ENCODE peak calls at places on chromosomes 3 and 15, in six cellular contexts. F is SK-N-SH, E is Panc1, J is bronchial epithelial cell, A is gastrocnemius medialis, D is PC-9. Y is an unnamed sample.

GRCh38 chr3:112038863-112039262 is 4.3 kb downstream of the TMPRSS7 start:
- DNase-seq in F (no peak), E (no peak), J (peak; percentile 91), A (no peak), D (peak; percentile 68), Y (no peak)

GRCh38 chr3:11774296-11774877 is 72.3 kb downstream of the TAMM41 start:
- DNase-seq in F (peak; percentile 76), E (no peak), J (peak; percentile 70), A (no peak), D (no peak), Y (no peak)

GRCh38 chr3:65425880-65426279 is 612.8 kb downstream of the MAGI1 start:
- DNase-seq in F (peak; percentile 29), E (no peak), J (peak; percentile 23), A (no peak), D (no peak), Y (no peak)

GRCh38 chr3:185781759-185782158 is 43.1 kb downstream of the IGF2BP2 start:
- DNase-seq in F (no peak), E (no peak), J (peak; percentile 55), A (no peak), D (no peak), Y (peak; percentile 39)

GRCh38 chr3:17639765-17640164 is 102.7 kb downstream of the TBC1D5 start:
- DNase-seq in F (no peak), E (peak; percentile 57), J (peak; percentile 92), A (peak; percentile 9), D (peak; percentile 51), Y (peak; percentile 31)

GRCh38 chr3:191566469-191566868 is 105.5 kb downstream of the PYDC2 start:
- DNase-seq in F (no peak), E (no peak), J (peak; percentile 60), A (no peak), D (no peak), Y (no peak)

GRCh38 chr15:65259367-65259781 is 27.3 kb downstream of the PARP16 start:
- DNase-seq in F (no peak), E (no peak), J (no peak), A (peak; percentile 8), D (no peak), Y (no peak)

GRCh38 chr3:38579551-38580449 is 69.7 kb downstream of the SCN5A start:
- DNase-seq in F (peak; percentile 52), E (no peak), J (no peak), A (no peak), D (no peak), Y (no peak)

GRCh38 chr3:188904670-188905069 is 267.1 kb upstream of the TPRG1 start:
- DNase-seq in F (no peak), E (no peak), J (peak; percentile 37), A (no peak), D (no peak), Y (no peak)

GRCh38 chr3:129261850-129262249 is 12.4 kb downstream of the COPG1 start:
- DNase-seq in F (no peak), E (no peak), J (no peak), A (no peak), D (no peak), Y (no peak)

GRCh38 chr15:53482055-53482454 is 277.4 kb downstream of the WDR72 start:
- DNase-seq in F (no peak), E (no peak), J (no peak), A (no peak), D (no peak), Y (no peak)

GRCh38 chr3:39150803-39151631 is 2.4 kb downstream of the CSRNP1 start:
- DNase-seq in F (peak; percentile 49), E (no peak), J (peak; percentile 85), A (peak; percentile 68), D (peak; percentile 80), Y (peak; percentile 93)

GRCh38 chr15:72379856-72380255 is 4.0 kb upstream of the HEXA start:
- DNase-seq in F (no peak), E (no peak), J (no peak), A (no peak), D (no peak), Y (no peak)

GRCh38 chr15:92082217-92082843 is 228.8 kb downstream of the SLCO3A1 start:
- DNase-seq in F (peak; percentile 71), E (no peak), J (peak; percentile 57), A (peak; percentile 22), D (peak; percentile 56), Y (no peak)

GRCh38 chr3:15519096-15519495 is 2.4 kb downstream of the COLQ start:
- DNase-seq in F (no peak), E (no peak), J (no peak), A (no peak), D (no peak), Y (no peak)

GRCh38 chr3:26106119-26106690 is 316.3 kb downstream of the OXSM start:
- DNase-seq in F (no peak), E (no peak), J (peak; percentile 27), A (no peak), D (no peak), Y (peak; percentile 85)

GRCh38 chr15:59372352-59373211 is at the start of gene MYO1E:
- DNase-seq in F (peak; percentile 93), E (peak; percentile 96), J (peak; percentile 97), A (peak; percentile 95), D (peak; percentile 91), Y (peak; percentile 93)

GRCh38 chr3:128276577-128277183 is 123.4 kb downstream of the EEFSEC start:
- DNase-seq in F (no peak), E (no peak), J (peak; percentile 15), A (no peak), D (peak; percentile 51), Y (no peak)

GRCh38 chr3:59185586-59186381 is 136.0 kb upstream of the CFAP20DC start:
- DNase-seq in F (no peak), E (no peak), J (peak; percentile 63), A (no peak), D (no peak), Y (no peak)

GRCh38 chr15:96538506-96538905 is 208.0 kb downstream of the NR2F2 start:
- DNase-seq in F (no peak), E (no peak), J (no peak), A (no peak), D (no peak), Y (no peak)

GRCh38 chr15:96544162-96544756 is 213.8 kb downstream of the NR2F2 start:
- DNase-seq in F (peak; percentile 15), E (no peak), J (no peak), A (no peak), D (no peak), Y (no peak)

GRCh38 chr15:96542130-96542770 is 211.8 kb downstream of the NR2F2 start:
- DNase-seq in F (no peak), E (no peak), J (no peak), A (no peak), D (no peak), Y (no peak)

GRCh38 chr15:96535148-96535547 is 204.6 kb downstream of the NR2F2 start:
- DNase-seq in F (no peak), E (no peak), J (no peak), A (no peak), D (no peak), Y (no peak)

DNA sequence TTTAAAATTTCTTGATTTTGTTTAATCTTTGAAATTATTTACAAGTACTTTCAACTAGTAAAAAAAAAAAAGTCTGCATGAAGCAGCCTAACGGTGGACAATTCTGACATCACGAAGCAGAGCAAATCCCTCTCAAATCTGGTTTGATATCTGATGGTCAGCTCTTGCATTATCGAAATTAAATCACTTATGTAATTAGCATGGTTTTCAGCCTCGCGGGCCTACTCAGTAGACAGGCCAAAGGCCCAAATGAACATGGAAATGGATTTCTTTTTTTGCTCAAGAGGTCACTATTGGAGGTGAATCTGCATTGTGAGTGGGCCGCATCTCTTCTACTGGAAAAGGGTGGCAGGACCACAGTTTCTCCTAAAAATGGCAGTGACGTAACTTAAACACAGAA is 209.8 kb downstream of the NR2F2 start:
- DNase-seq in F (peak; percentile 16), E (no peak), J (no peak), A (no peak), D (no peak), Y (no peak)
- H3K27me3 ChIP-seq in F (no peaks in the 10 kb centered on the region), E (no peaks in the 10 kb centered on the region), J (no peaks in the 10 kb centered on the region), A (no peaks in the 10 kb centered on the region), D (peaks cover 8% of the 10 kb centered on the region), Y (no peaks in the 10 kb centered on the region)

GRCh38 chr15:100039994-100040393 is 301.8 kb downstream of the ADAMTS17 start:
- DNase-seq in F (no peak), E (no peak), J (no peak), A (no peak), D (no peak), Y (no peak)

GRCh38 chr15:100043732-100044131 is 298.0 kb downstream of the ADAMTS17 start:
- DNase-seq in F (no peak), E (peak; percentile 1), J (peak; percentile 5), A (no peak), D (peak; percentile 75), Y (no peak)

GRCh38 chr15:100043069-100043641 is 298.6 kb downstream of the ADAMTS17 start:
- DNase-seq in F (no peak), E (peak; percentile 48), J (peak; percentile 86), A (peak; percentile 71), D (peak; percentile 97), Y (peak; percentile 57)

GRCh38 chr15:100041380-100041779 is 300.4 kb downstream of the ADAMTS17 start:
- DNase-seq in F (no peak), E (no peak), J (no peak), A (no peak), D (no peak), Y (no peak)

DNA sequence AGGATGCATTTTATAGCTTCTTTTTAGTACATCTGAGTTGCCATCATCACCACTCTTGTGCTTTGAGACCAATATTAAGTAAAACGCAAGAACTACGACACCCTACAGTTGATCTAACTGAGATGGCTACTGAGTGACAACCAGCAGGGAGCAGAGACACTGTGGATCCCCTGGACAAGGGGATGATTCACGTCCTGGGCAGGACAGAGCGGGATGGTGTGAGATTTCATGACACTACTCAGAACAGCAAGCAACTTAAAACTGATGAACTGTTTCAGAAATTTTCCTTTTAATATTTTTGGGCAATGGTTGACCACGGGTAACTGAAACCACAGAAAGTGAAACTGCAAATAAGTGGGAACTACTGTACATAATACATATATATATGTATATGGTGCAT is 299.2 kb downstream of the ADAMTS17 start:
- DNase-seq in F (no peak), E (peak; percentile 12), J (peak; percentile 61), A (peak; percentile 64), D (no peak), Y (peak; percentile 10)
- H3K4me3 ChIP-seq in F (no peak overlapping the region), E (no peak overlapping the region), J (no peak overlapping the region), A (peak overlapping the region; percentile 19), D (peak overlapping the region; percentile 50), Y (no peak overlapping the region)

GRCh38 chr3:12996181-12996506 is 77.1 kb downstream of the IQSEC1 start:
- DNase-seq in F (no peak), E (no peak), J (no peak), A (no peak), D (no peak), Y (no peak)

GRCh38 chr3:12995389-12996180 is 77.6 kb downstream of the IQSEC1 start:
- DNase-seq in F (no peak), E (no peak), J (no peak), A (no peak), D (no peak), Y (no peak)

GRCh38 chr3:12994357-12994606 is 78.9 kb downstream of the IQSEC1 start:
- DNase-seq in F (peak; percentile 78), E (no peak), J (no peak), A (no peak), D (no peak), Y (no peak)

GRCh38 chr3:12993623-12994356 is 79.4 kb downstream of the IQSEC1 start:
- DNase-seq in F (peak; percentile 83), E (no peak), J (no peak), A (no peak), D (no peak), Y (no peak)

GRCh38 chr3:12994607-12995388 is 78.4 kb downstream of the IQSEC1 start:
- DNase-seq in F (peak; percentile 97), E (peak; percentile 20), J (peak; percentile 50), A (peak; percentile 81), D (peak; percentile 65), Y (no peak)
- TF ChIP-seq CTCF in F (peak; percentile 83), E (peak; percentile 94), J (peak; percentile 90), A (peak; percentile 91), D (peak; percentile 90), Y (peak; percentile 76)

GRCh38 chr3:151971814-151972579 is 98.6 kb downstream of the SUCNR1 start:
- DNase-seq in F (no peak), E (no peak), J (peak; percentile 22), A (no peak), D (no peak), Y (no peak)
- H3K27me3 ChIP-seq in F (no peaks in the 10 kb centered on the region), E (no peaks in the 10 kb centered on the region), J (no peaks in the 10 kb centered on the region), A (no peaks in the 10 kb centered on the region), D (no peaks in the 10 kb centered on the region), Y (no peaks in the 10 kb centered on the region)